ENCODE peak calls at places on chromosomes 6 and 20, in ten cellular contexts. One of them, this sample, is unnamed.

GRCh38 chr6:148203281-148203925 is 139.2 kb upstream of the SASH1 start:
- DNase-seq in Right ventricle myocardium inferior: no peak
- DNase-seq in endothelial cell of umbilical vein: no peak
- DNase-seq in AG10803: peak
- DNase-seq in effector memory CD8-positive, alpha-beta T cell: no peak
- DNase-seq in endodermal cell: no peak
- DNase-seq in stimulated activated CD8-positive, alpha-beta memory T cell treated with anti-CD3 and anti-CD28 coated beads, Interleukin-4, amount 100 ng/mL, for 24 hours: no peak
- DNase-seq in AG09309: no peak
- DNase-seq in NCI-H2171 treated with DMSO at 0.1 percent for 48 hours: peak
- DNase-seq in RWPE1: no peak
- DNase-seq in this sample: no peak

GRCh38 chr6:157635388-157636244 is 187.4 kb upstream of the SNX9 start:
- DNase-seq in Right ventricle myocardium inferior: no peak
- DNase-seq in endothelial cell of umbilical vein: no peak
- DNase-seq in AG10803: no peak
- DNase-seq in effector memory CD8-positive, alpha-beta T cell: no peak
- DNase-seq in endodermal cell: no peak
- DNase-seq in stimulated activated CD8-positive, alpha-beta memory T cell treated with anti-CD3 and anti-CD28 coated beads, Interleukin-4, amount 100 ng/mL, for 24 hours: no peak
- DNase-seq in AG09309: no peak
- DNase-seq in NCI-H2171 treated with DMSO at 0.1 percent for 48 hours: no peak
- DNase-seq in RWPE1: no peak
- DNase-seq in this sample: no peak

GRCh38 chr20:57435498-57436222 is 44.5 kb downstream of the RBM38 start:
- DNase-seq in Right ventricle myocardium inferior: peak
- DNase-seq in endothelial cell of umbilical vein: no peak
- DNase-seq in AG10803: peak
- DNase-seq in effector memory CD8-positive, alpha-beta T cell: no peak
- DNase-seq in endodermal cell: peak
- DNase-seq in stimulated activated CD8-positive, alpha-beta memory T cell treated with anti-CD3 and anti-CD28 coated beads, Interleukin-4, amount 100 ng/mL, for 24 hours: no peak
- DNase-seq in AG09309: no peak
- DNase-seq in NCI-H2171 treated with DMSO at 0.1 percent for 48 hours: peak
- DNase-seq in RWPE1: peak
- DNase-seq in this sample: no peak

GRCh38 chr20:7505152-7505834 is 435.0 kb downstream of the HAO1 start:
- DNase-seq in Right ventricle myocardium inferior: no peak
- DNase-seq in endothelial cell of umbilical vein: no peak
- DNase-seq in AG10803: no peak
- DNase-seq in effector memory CD8-positive, alpha-beta T cell: no peak
- DNase-seq in endodermal cell: no peak
- DNase-seq in stimulated activated CD8-positive, alpha-beta memory T cell treated with anti-CD3 and anti-CD28 coated beads, Interleukin-4, amount 100 ng/mL, for 24 hours: no peak
- DNase-seq in AG09309: no peak
- DNase-seq in NCI-H2171 treated with DMSO at 0.1 percent for 48 hours: no peak
- DNase-seq in RWPE1: no peak
- DNase-seq in this sample: no peak

GRCh38 chr6:63804381-63804956 is 168.9 kb downstream of the PHF3 start:
- DNase-seq in Right ventricle myocardium inferior: no peak
- DNase-seq in endothelial cell of umbilical vein: peak
- DNase-seq in AG10803: peak
- DNase-seq in effector memory CD8-positive, alpha-beta T cell: no peak
- DNase-seq in endodermal cell: no peak
- DNase-seq in stimulated activated CD8-positive, alpha-beta memory T cell treated with anti-CD3 and anti-CD28 coated beads, Interleukin-4, amount 100 ng/mL, for 24 hours: no peak
- DNase-seq in AG09309: peak
- DNase-seq in NCI-H2171 treated with DMSO at 0.1 percent for 48 hours: no peak
- DNase-seq in RWPE1: peak
- DNase-seq in this sample: peak

GRCh38 chr6:56555438-56555872 is 87.2 kb downstream of the DST start:
- DNase-seq in Right ventricle myocardium inferior: no peak
- DNase-seq in endothelial cell of umbilical vein: no peak
- DNase-seq in AG10803: peak
- DNase-seq in effector memory CD8-positive, alpha-beta T cell: no peak
- DNase-seq in endodermal cell: no peak
- DNase-seq in stimulated activated CD8-positive, alpha-beta memory T cell treated with anti-CD3 and anti-CD28 coated beads, Interleukin-4, amount 100 ng/mL, for 24 hours: no peak
- DNase-seq in AG09309: no peak
- DNase-seq in NCI-H2171 treated with DMSO at 0.1 percent for 48 hours: peak
- DNase-seq in RWPE1: no peak
- DNase-seq in this sample: no peak

GRCh38 chr6:14309516-14309915 is 191.9 kb downstream of the CD83 start:
- DNase-seq in Right ventricle myocardium inferior: no peak
- DNase-seq in endothelial cell of umbilical vein: no peak
- DNase-seq in AG10803: no peak
- DNase-seq in effector memory CD8-positive, alpha-beta T cell: no peak
- DNase-seq in endodermal cell: no peak
- DNase-seq in stimulated activated CD8-positive, alpha-beta memory T cell treated with anti-CD3 and anti-CD28 coated beads, Interleukin-4, amount 100 ng/mL, for 24 hours: no peak
- DNase-seq in AG09309: no peak
- DNase-seq in NCI-H2171 treated with DMSO at 0.1 percent for 48 hours: no peak
- DNase-seq in RWPE1: no peak
- DNase-seq in this sample: no peak

GRCh38 chr6:31572041-31572911 is at the start of gene LTA:
- DNase-seq in Right ventricle myocardium inferior: no peak
- DNase-seq in endothelial cell of umbilical vein: no peak
- DNase-seq in AG10803: no peak
- DNase-seq in effector memory CD8-positive, alpha-beta T cell: peak
- DNase-seq in endodermal cell: no peak
- DNase-seq in stimulated activated CD8-positive, alpha-beta memory T cell treated with anti-CD3 and anti-CD28 coated beads, Interleukin-4, amount 100 ng/mL, for 24 hours: peak
- DNase-seq in AG09309: no peak
- DNase-seq in NCI-H2171 treated with DMSO at 0.1 percent for 48 hours: no peak
- DNase-seq in RWPE1: no peak
- DNase-seq in this sample: no peak

GRCh38 chr6:38933426-38933825 is 115.2 kb upstream of the GLP1R start:
- DNase-seq in Right ventricle myocardium inferior: no peak
- DNase-seq in endothelial cell of umbilical vein: peak
- DNase-seq in AG10803: peak
- DNase-seq in effector memory CD8-positive, alpha-beta T cell: no peak
- DNase-seq in endodermal cell: no peak
- DNase-seq in stimulated activated CD8-positive, alpha-beta memory T cell treated with anti-CD3 and anti-CD28 coated beads, Interleukin-4, amount 100 ng/mL, for 24 hours: no peak
- DNase-seq in AG09309: no peak
- DNase-seq in NCI-H2171 treated with DMSO at 0.1 percent for 48 hours: no peak
- DNase-seq in RWPE1: peak
- DNase-seq in this sample: peak

GRCh38 chr6:157813191-157813590 is 9.9 kb upstream of the SNX9 start:
- DNase-seq in Right ventricle myocardium inferior: no peak
- DNase-seq in endothelial cell of umbilical vein: no peak
- DNase-seq in AG10803: no peak
- DNase-seq in effector memory CD8-positive, alpha-beta T cell: no peak
- DNase-seq in endodermal cell: no peak
- DNase-seq in stimulated activated CD8-positive, alpha-beta memory T cell treated with anti-CD3 and anti-CD28 coated beads, Interleukin-4, amount 100 ng/mL, for 24 hours: no peak
- DNase-seq in AG09309: no peak
- DNase-seq in NCI-H2171 treated with DMSO at 0.1 percent for 48 hours: no peak
- DNase-seq in RWPE1: no peak
- DNase-seq in this sample: no peak

GRCh38 chr6:86355271-86355670 is 582.1 kb upstream of the HTR1E start:
- DNase-seq in Right ventricle myocardium inferior: no peak
- DNase-seq in endothelial cell of umbilical vein: no peak
- DNase-seq in AG10803: no peak
- DNase-seq in effector memory CD8-positive, alpha-beta T cell: no peak
- DNase-seq in endodermal cell: no peak
- DNase-seq in stimulated activated CD8-positive, alpha-beta memory T cell treated with anti-CD3 and anti-CD28 coated beads, Interleukin-4, amount 100 ng/mL, for 24 hours: no peak
- DNase-seq in AG09309: no peak
- DNase-seq in NCI-H2171 treated with DMSO at 0.1 percent for 48 hours: no peak
- DNase-seq in RWPE1: no peak
- DNase-seq in this sample: no peak

GRCh38 chr20:57829805-57830514 is 120.1 kb upstream of the PMEPA1 start:
- DNase-seq in Right ventricle myocardium inferior: no peak
- DNase-seq in endothelial cell of umbilical vein: no peak
- DNase-seq in AG10803: no peak
- DNase-seq in effector memory CD8-positive, alpha-beta T cell: no peak
- DNase-seq in endodermal cell: peak
- DNase-seq in stimulated activated CD8-positive, alpha-beta memory T cell treated with anti-CD3 and anti-CD28 coated beads, Interleukin-4, amount 100 ng/mL, for 24 hours: no peak
- DNase-seq in AG09309: no peak
- DNase-seq in NCI-H2171 treated with DMSO at 0.1 percent for 48 hours: no peak
- DNase-seq in RWPE1: no peak
- DNase-seq in this sample: no peak

GRCh38 chr6:11586574-11586973 is 49.0 kb downstream of the TMEM170B start:
- DNase-seq in Right ventricle myocardium inferior: no peak
- DNase-seq in endothelial cell of umbilical vein: peak
- DNase-seq in AG10803: peak
- DNase-seq in effector memory CD8-positive, alpha-beta T cell: no peak
- DNase-seq in endodermal cell: peak
- DNase-seq in stimulated activated CD8-positive, alpha-beta memory T cell treated with anti-CD3 and anti-CD28 coated beads, Interleukin-4, amount 100 ng/mL, for 24 hours: no peak
- DNase-seq in AG09309: peak
- DNase-seq in NCI-H2171 treated with DMSO at 0.1 percent for 48 hours: no peak
- DNase-seq in RWPE1: no peak
- DNase-seq in this sample: peak